ENCODE peak calls at places on chromosomes 3 and 15, in nine cellular contexts. One of them, this sample, is unnamed.

GRCh38 chr15:33506781-33507180 is 196.0 kb downstream of the RYR3 start:
- DNase-seq in dorsolateral prefrontal cortex: no peak
- DNase-seq in cardiac fibroblast: no peak
- DNase-seq in neural crest cell: no peak
- DNase-seq in endothelial cell: no peak
- DNase-seq in foreskin fibroblast: peak
- DNase-seq in Calu3: no peak
- DNase-seq in A549: no peak
- DNase-seq in Panc1: no peak
- DNase-seq in this sample: no peak

GRCh38 chr3:149305376-149305775 is 28.1 kb downstream of the TM4SF18 start:
- DNase-seq in dorsolateral prefrontal cortex: no peak
- DNase-seq in cardiac fibroblast: peak
- DNase-seq in neural crest cell: no peak
- DNase-seq in endothelial cell: no peak
- DNase-seq in foreskin fibroblast: no peak
- DNase-seq in Calu3: no peak
- DNase-seq in A549: no peak
- DNase-seq in Panc1: no peak
- DNase-seq in this sample: no peak

GRCh38 chr15:81531141-81531592 is 157.2 kb upstream of the TMC3 start:
- DNase-seq in dorsolateral prefrontal cortex: no peak
- DNase-seq in cardiac fibroblast: peak
- DNase-seq in neural crest cell: peak
- DNase-seq in endothelial cell: no peak
- DNase-seq in foreskin fibroblast: no peak
- DNase-seq in Calu3: no peak
- DNase-seq in A549: no peak
- DNase-seq in Panc1: no peak
- DNase-seq in this sample: no peak

GRCh38 chr3:99962703-99963102 is 145.0 kb downstream of the CMSS1 start:
- DNase-seq in dorsolateral prefrontal cortex: no peak
- DNase-seq in cardiac fibroblast: peak
- DNase-seq in neural crest cell: no peak
- DNase-seq in endothelial cell: no peak
- DNase-seq in foreskin fibroblast: peak
- DNase-seq in Calu3: no peak
- DNase-seq in A549: no peak
- DNase-seq in Panc1: no peak
- DNase-seq in this sample: no peak

GRCh38 chr3:154427685-154428291 is 2.2 kb downstream of the GPR149 start:
- DNase-seq in dorsolateral prefrontal cortex: no peak
- DNase-seq in cardiac fibroblast: no peak
- DNase-seq in neural crest cell: peak
- DNase-seq in endothelial cell: peak
- DNase-seq in foreskin fibroblast: no peak
- DNase-seq in Calu3: no peak
- DNase-seq in A549: no peak
- DNase-seq in Panc1: no peak
- DNase-seq in this sample: no peak

GRCh38 chr3:59300727-59301134 is 250.9 kb upstream of the CFAP20DC start:
- DNase-seq in dorsolateral prefrontal cortex: no peak
- DNase-seq in cardiac fibroblast: no peak
- DNase-seq in neural crest cell: no peak
- DNase-seq in endothelial cell: no peak
- DNase-seq in foreskin fibroblast: no peak
- DNase-seq in Calu3: no peak
- DNase-seq in A549: no peak
- DNase-seq in Panc1: no peak
- DNase-seq in this sample: no peak

GRCh38 chr3:179666030-179666429 is 13.2 kb downstream of the USP13 start:
- DNase-seq in dorsolateral prefrontal cortex: no peak
- DNase-seq in cardiac fibroblast: no peak
- DNase-seq in neural crest cell: no peak
- DNase-seq in endothelial cell: no peak
- DNase-seq in foreskin fibroblast: no peak
- DNase-seq in Calu3: no peak
- DNase-seq in A549: no peak
- DNase-seq in Panc1: no peak
- DNase-seq in this sample: no peak

GRCh38 chr15:97521390-97521789 is 439.1 kb upstream of the ARRDC4 start:
- DNase-seq in dorsolateral prefrontal cortex: no peak
- DNase-seq in cardiac fibroblast: no peak
- DNase-seq in neural crest cell: no peak
- DNase-seq in endothelial cell: no peak
- DNase-seq in foreskin fibroblast: no peak
- DNase-seq in Calu3: no peak
- DNase-seq in A549: no peak
- DNase-seq in Panc1: no peak
- DNase-seq in this sample: no peak

GRCh38 chr3:176693416-176693815 is 503.9 kb downstream of the TBL1XR1 start:
- DNase-seq in dorsolateral prefrontal cortex: no peak
- DNase-seq in cardiac fibroblast: no peak
- DNase-seq in neural crest cell: no peak
- DNase-seq in endothelial cell: no peak
- DNase-seq in foreskin fibroblast: no peak
- DNase-seq in Calu3: no peak
- DNase-seq in A549: no peak
- DNase-seq in Panc1: no peak
- DNase-seq in this sample: no peak

GRCh38 chr3:157232146-157232545 is 72.2 kb upstream of the CCNL1 start:
- DNase-seq in dorsolateral prefrontal cortex: no peak
- DNase-seq in cardiac fibroblast: peak
- DNase-seq in neural crest cell: no peak
- DNase-seq in endothelial cell: no peak
- DNase-seq in foreskin fibroblast: peak
- DNase-seq in Calu3: no peak
- DNase-seq in A549: no peak
- DNase-seq in Panc1: no peak
- DNase-seq in this sample: no peak

GRCh38 chr15:67381416-67382045 is 126.9 kb downstream of the IQCH start:
- DNase-seq in dorsolateral prefrontal cortex: no peak
- DNase-seq in cardiac fibroblast: no peak
- DNase-seq in neural crest cell: no peak
- DNase-seq in endothelial cell: no peak
- DNase-seq in foreskin fibroblast: no peak
- DNase-seq in Calu3: no peak
- DNase-seq in A549: no peak
- DNase-seq in Panc1: no peak
- DNase-seq in this sample: no peak

GRCh38 chr3:23648326-23648964 is 157.3 kb upstream of the UBE2E1 start:
- DNase-seq in dorsolateral prefrontal cortex: no peak
- DNase-seq in cardiac fibroblast: peak
- DNase-seq in neural crest cell: no peak
- DNase-seq in endothelial cell: no peak
- DNase-seq in foreskin fibroblast: peak
- DNase-seq in Calu3: no peak
- DNase-seq in A549: peak
- DNase-seq in Panc1: no peak
- DNase-seq in this sample: no peak

GRCh38 chr3:40580494-40581091 is 55.8 kb downstream of the ZNF621 start:
- DNase-seq in dorsolateral prefrontal cortex: peak
- DNase-seq in cardiac fibroblast: peak
- DNase-seq in neural crest cell: peak
- DNase-seq in endothelial cell: peak
- DNase-seq in foreskin fibroblast: peak
- DNase-seq in Calu3: peak
- DNase-seq in A549: peak
- DNase-seq in Panc1: peak
- DNase-seq in this sample: peak

GRCh38 chr3:16476636-16477035 is 36.9 kb downstream of the RFTN1 start:
- DNase-seq in dorsolateral prefrontal cortex: no peak
- DNase-seq in cardiac fibroblast: peak
- DNase-seq in neural crest cell: no peak
- DNase-seq in endothelial cell: no peak
- DNase-seq in foreskin fibroblast: peak
- DNase-seq in Calu3: no peak
- DNase-seq in A549: no peak
- DNase-seq in Panc1: no peak
- DNase-seq in this sample: no peak

GRCh38 chr3:28781053-28781452 is 432.4 kb upstream of the AZI2 start:
- DNase-seq in dorsolateral prefrontal cortex: no peak
- DNase-seq in cardiac fibroblast: no peak
- DNase-seq in neural crest cell: no peak
- DNase-seq in endothelial cell: no peak
- DNase-seq in foreskin fibroblast: no peak
- DNase-seq in Calu3: no peak
- DNase-seq in A549: no peak
- DNase-seq in Panc1: no peak
- DNase-seq in this sample: no peak

GRCh38 chr15:48975713-48976419 is 12.1 kb upstream of the SHC4 start:
- DNase-seq in dorsolateral prefrontal cortex: peak
- DNase-seq in cardiac fibroblast: peak
- DNase-seq in neural crest cell: peak
- DNase-seq in endothelial cell: peak
- DNase-seq in foreskin fibroblast: peak
- DNase-seq in Calu3: peak
- DNase-seq in A549: peak
- DNase-seq in Panc1: no peak
- DNase-seq in this sample: peak

GRCh38 chr15:48978638-48979037 is 14.9 kb upstream of the SHC4 start:
- DNase-seq in dorsolateral prefrontal cortex: no peak
- DNase-seq in cardiac fibroblast: no peak
- DNase-seq in neural crest cell: no peak
- DNase-seq in endothelial cell: no peak
- DNase-seq in foreskin fibroblast: no peak
- DNase-seq in Calu3: no peak
- DNase-seq in A549: no peak
- DNase-seq in Panc1: no peak
- DNase-seq in this sample: no peak

GRCh38 chr15:48972750-48973503 is 9.2 kb upstream of the SHC4 start:
- DNase-seq in dorsolateral prefrontal cortex: no peak
- DNase-seq in cardiac fibroblast: no peak
- DNase-seq in neural crest cell: no peak
- DNase-seq in endothelial cell: no peak
- DNase-seq in foreskin fibroblast: no peak
- DNase-seq in Calu3: no peak
- DNase-seq in A549: no peak
- DNase-seq in Panc1: no peak
- DNase-seq in this sample: no peak

GRCh38 chr15:48976444-48977088 is 12.8 kb upstream of the SHC4 start:
- DNase-seq in dorsolateral prefrontal cortex: no peak
- DNase-seq in cardiac fibroblast: no peak
- DNase-seq in neural crest cell: no peak
- DNase-seq in endothelial cell: no peak
- DNase-seq in foreskin fibroblast: no peak
- DNase-seq in Calu3: no peak
- DNase-seq in A549: no peak
- DNase-seq in Panc1: no peak
- DNase-seq in this sample: no peak

GRCh38 chr15:48974865-48975264 is 11.1 kb upstream of the SHC4 start:
- DNase-seq in dorsolateral prefrontal cortex: no peak
- DNase-seq in cardiac fibroblast: peak
- DNase-seq in neural crest cell: no peak
- DNase-seq in endothelial cell: no peak
- DNase-seq in foreskin fibroblast: no peak
- DNase-seq in Calu3: no peak
- DNase-seq in A549: peak
- DNase-seq in Panc1: no peak
- DNase-seq in this sample: no peak
- TF ChIP-seq CTCF in dorsolateral prefrontal cortex: no peak
- TF ChIP-seq CTCF in cardiac fibroblast: no peak
- TF ChIP-seq CTCF in neural crest cell: no peak
- TF ChIP-seq CTCF in endothelial cell: no peak
- TF ChIP-seq CTCF in foreskin fibroblast: no peak
- TF ChIP-seq CTCF in Calu3: no peak
- TF ChIP-seq CTCF in A549: no peak
- TF ChIP-seq CTCF in Panc1: no peak
- TF ChIP-seq CTCF in this sample: no peak

GRCh38 chr3:182258538-182259177 is 534.6 kb upstream of the ATP11B start:
- DNase-seq in dorsolateral prefrontal cortex: peak
- DNase-seq in cardiac fibroblast: peak
- DNase-seq in neural crest cell: no peak
- DNase-seq in endothelial cell: no peak
- DNase-seq in foreskin fibroblast: no peak
- DNase-seq in Calu3: peak
- DNase-seq in A549: peak
- DNase-seq in Panc1: peak
- DNase-seq in this sample: peak
- TF ChIP-seq CTCF in dorsolateral prefrontal cortex: peak
- TF ChIP-seq CTCF in cardiac fibroblast: peak
- TF ChIP-seq CTCF in neural crest cell: peak
- TF ChIP-seq CTCF in endothelial cell: peak
- TF ChIP-seq CTCF in foreskin fibroblast: no peak
- TF ChIP-seq CTCF in Calu3: peak
- TF ChIP-seq CTCF in A549: peak
- TF ChIP-seq CTCF in Panc1: peak
- TF ChIP-seq CTCF in this sample: peak

GRCh38 chr15:34621675-34622074 is 38.2 kb upstream of the GOLGA8B start:
- DNase-seq in dorsolateral prefrontal cortex: no peak
- DNase-seq in cardiac fibroblast: peak
- DNase-seq in neural crest cell: no peak
- DNase-seq in endothelial cell: no peak
- DNase-seq in foreskin fibroblast: peak
- DNase-seq in Calu3: no peak
- DNase-seq in A549: peak
- DNase-seq in Panc1: no peak
- DNase-seq in this sample: no peak
- TF ChIP-seq CTCF in dorsolateral prefrontal cortex: peak
- TF ChIP-seq CTCF in cardiac fibroblast: peak
- TF ChIP-seq CTCF in neural crest cell: peak
- TF ChIP-seq CTCF in endothelial cell: no peak
- TF ChIP-seq CTCF in foreskin fibroblast: peak
- TF ChIP-seq CTCF in Calu3: no peak
- TF ChIP-seq CTCF in A549: peak
- TF ChIP-seq CTCF in Panc1: peak
- TF ChIP-seq CTCF in this sample: no peak

GRCh38 chr15:92751528-92751927 is 96.0 kb upstream of the FAM174B start:
- DNase-seq in dorsolateral prefrontal cortex: no peak
- DNase-seq in cardiac fibroblast: no peak
- DNase-seq in neural crest cell: no peak
- DNase-seq in endothelial cell: no peak
- DNase-seq in foreskin fibroblast: no peak
- DNase-seq in Calu3: peak
- DNase-seq in A549: no peak
- DNase-seq in Panc1: no peak
- DNase-seq in this sample: no peak

GRCh38 chr15:92745845-92746271 is 90.3 kb upstream of the FAM174B start:
- DNase-seq in dorsolateral prefrontal cortex: no peak
- DNase-seq in cardiac fibroblast: no peak
- DNase-seq in neural crest cell: no peak
- DNase-seq in endothelial cell: no peak
- DNase-seq in foreskin fibroblast: no peak
- DNase-seq in Calu3: no peak
- DNase-seq in A549: no peak
- DNase-seq in Panc1: no peak
- DNase-seq in this sample: no peak

GRCh38 chr15:92749172-92749571 is 93.6 kb upstream of the FAM174B start:
- DNase-seq in dorsolateral prefrontal cortex: no peak
- DNase-seq in cardiac fibroblast: no peak
- DNase-seq in neural crest cell: no peak
- DNase-seq in endothelial cell: no peak
- DNase-seq in foreskin fibroblast: no peak
- DNase-seq in Calu3: no peak
- DNase-seq in A549: no peak
- DNase-seq in Panc1: no peak
- DNase-seq in this sample: no peak

GRCh38 chr15:92747047-92747446 is 91.5 kb upstream of the FAM174B start:
- DNase-seq in dorsolateral prefrontal cortex: no peak
- DNase-seq in cardiac fibroblast: no peak
- DNase-seq in neural crest cell: no peak
- DNase-seq in endothelial cell: no peak
- DNase-seq in foreskin fibroblast: no peak
- DNase-seq in Calu3: no peak
- DNase-seq in A549: no peak
- DNase-seq in Panc1: no peak
- DNase-seq in this sample: no peak
- TF ChIP-seq CTCF in dorsolateral prefrontal cortex: no peak
- TF ChIP-seq CTCF in cardiac fibroblast: no peak
- TF ChIP-seq CTCF in neural crest cell: no peak
- TF ChIP-seq CTCF in endothelial cell: no peak
- TF ChIP-seq CTCF in foreskin fibroblast: no peak
- TF ChIP-seq CTCF in Calu3: no peak
- TF ChIP-seq CTCF in A549: no peak
- TF ChIP-seq CTCF in Panc1: no peak
- TF ChIP-seq CTCF in this sample: no peak